ENCODE peak calls at places on chromosomes 1 and 21, in four cellular contexts. J is CD8-positive, alpha-beta memory T cell; K is brain microvascular endothelial cell; W is suprapubic skin. Y is an unnamed sample.

GRCh38 chr1:30514945-30515344 is 208.4 kb downstream of the MATN1 start:
- DNase-seq in J (no peak), K (no peak), W (peak), Y (no peak)

GRCh38 chr1:53371121-53371666 is 43.3 kb upstream of the LRP8 start:
- DNase-seq in K (no peak), J (no peak), W (peak), Y (no peak)

GRCh38 chr1:221439008-221439733 is 302.7 kb downstream of the DUSP10 start:
- DNase-seq in J (no peak), K (peak), W (no peak), Y (no peak)

GRCh38 chr1:62250126-62250726 is 55.6 kb downstream of the L1TD1 start:
- DNase-seq in J (no peak), K (no peak), W (no peak), Y (no peak)

GRCh38 chr1:177648138-177648537 is 321.7 kb downstream of the SEC16B start:
- DNase-seq in W (no peak), K (no peak), J (no peak), Y (no peak)

GRCh38 chr1:223788746-223789415 is 56.9 kb downstream of the TP53BP2 start:
- DNase-seq in J (no peak), K (no peak), W (no peak), Y (no peak)

GRCh38 chr1:45892068-45892785 is 88.8 kb downstream of the MAST2 start:
- DNase-seq in J (no peak), W (no peak), K (peak), Y (no peak)

GRCh38 chr1:153778824-153779519 is 3.8 kb downstream of the SLC27A3 start:
- DNase-seq in J (no peak), K (no peak), W (no peak), Y (no peak)

GRCh38 chr1:154940880-154941228 is 4.3 kb upstream of the PMVK start:
- DNase-seq in J (no peak), W (no peak), K (no peak), Y (no peak)

GRCh38 chr1:225410036-225410435 is 17.8 kb downstream of the LBR start:
- DNase-seq in K (no peak), W (no peak), J (no peak), Y (no peak)

GRCh38 chr1:218344814-218345672 is at the start of gene TGFB2:
- DNase-seq in K (peak), W (no peak), J (no peak), Y (no peak)

GRCh38 chr1:84347547-84348239 is 46.2 kb downstream of the SAMD13 start:
- DNase-seq in W (no peak), J (no peak), K (no peak), Y (no peak)

GRCh38 chr1:40844079-40844478 is 18.1 kb downstream of the CITED4 start:
- DNase-seq in W (no peak), J (no peak), K (no peak), Y (no peak)

GRCh38 chr21:37848721-37849490 is 67.4 kb downstream of the KCNJ6 start:
- DNase-seq in K (peak), J (no peak), W (no peak), Y (no peak)

GRCh38 chr21:44533121-44533890 is 6.7 kb downstream of the KRTAP10-1 start:
- DNase-seq in K (no peak), J (no peak), W (peak), Y (no peak)

GRCh38 chr1:220695426-220695825 is 5.3 kb downstream of the C1orf115 start:
- DNase-seq in K (no peak), J (no peak), W (no peak), Y (no peak)

GRCh38 chr1:169604781-169605560 is 18.7 kb upstream of the F5 start:
- DNase-seq in J (peak), W (no peak), K (no peak), Y (peak)

GRCh38 chr1:208615356-208615755 is 371.2 kb upstream of the PLXNA2 start:
- DNase-seq in J (no peak), W (no peak), K (no peak), Y (no peak)

GRCh38 chr1:15948600-15949452 is 27.1 kb downstream of the ZBTB17 start:
- DNase-seq in W (no peak), J (no peak), K (peak), Y (no peak)

GRCh38 chr1:165397945-165398344 is 41.4 kb upstream of the LMX1A start:
- DNase-seq in W (no peak), K (peak), J (no peak), Y (no peak)

GRCh38 chr1:94540440-94541174 is 952 bp downstream of the F3 start:
- DNase-seq in K (no peak), W (no peak), J (no peak), Y (no peak)

GRCh38 chr21:21183092-21183491 is 184.9 kb downstream of the NCAM2 start:
- DNase-seq in J (no peak), W (no peak), K (no peak), Y (no peak)

GRCh38 chr1:57316291-57316690 is 107.6 kb downstream of the DAB1 start:
- DNase-seq in K (no peak), W (no peak), J (no peak), Y (no peak)

GRCh38 chr1:92831368-92831761 is 475 bp upstream of the RPL5 start:
- DNase-seq in K (no peak), W (no peak), J (no peak), Y (no peak)

GRCh38 chr1:39540504-39541031 is 36.0 kb downstream of the PABPC4 start:
- DNase-seq in J (no peak), W (no peak), K (peak), Y (no peak)

GRCh38 chr1:214500349-214501055 is 50.9 kb downstream of the PTPN14 start:
- DNase-seq in W (no peak), K (no peak), J (no peak), Y (no peak)

GRCh38 chr1:3085721-3086120 is 16.7 kb downstream of the PRDM16 start:
- DNase-seq in J (no peak), W (no peak), K (no peak), Y (no peak)

DNA sequence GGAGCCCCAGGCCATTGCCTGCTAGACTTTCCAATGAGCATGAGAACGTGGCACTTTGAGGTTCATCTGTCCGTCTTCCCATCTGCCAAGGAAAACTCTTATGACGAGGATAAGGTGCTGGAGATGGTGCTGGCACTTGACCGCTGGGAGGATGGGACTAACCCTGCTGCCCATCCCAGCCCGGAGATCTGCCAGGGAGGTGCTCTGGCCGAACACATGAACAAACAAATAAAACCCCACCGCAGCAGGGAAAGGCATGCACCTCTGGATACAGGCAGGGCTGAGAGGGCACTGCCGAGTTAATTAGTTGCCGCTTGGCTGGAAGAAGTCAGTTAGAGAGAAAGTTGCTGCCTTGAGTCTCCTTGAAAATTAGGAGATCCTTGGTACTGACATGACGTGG is 308.4 kb downstream of the AJAP1 start:
- DNase-seq in K (no peak), W (no peak), J (no peak), Y (no peak)
- H3K4me3 ChIP-seq in K (no peak), W (no peak), J (no peak), Y (no peak)

DNA sequence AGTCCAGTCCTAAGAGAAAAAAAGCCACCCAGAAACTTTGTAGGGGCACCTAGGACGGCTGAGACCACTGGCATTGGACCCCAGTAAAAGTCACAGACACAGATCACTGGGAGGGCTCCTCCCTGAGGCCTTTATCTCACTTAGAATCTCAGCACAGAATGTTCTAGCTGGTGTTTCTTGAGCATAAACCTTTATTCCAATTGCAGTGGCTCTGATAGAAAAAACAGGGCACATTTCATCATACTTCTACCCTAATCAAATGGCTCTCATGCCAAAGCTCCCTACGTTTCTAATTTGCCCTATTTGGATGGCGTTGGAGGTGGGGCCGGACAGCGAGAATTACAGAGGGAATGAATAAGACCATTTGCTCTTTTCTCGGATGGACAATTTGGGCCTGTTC is 53.8 kb downstream of the NGF start:
- DNase-seq in J (no peak), W (no peak), K (no peak), Y (no peak)
- H3K4me3 ChIP-seq in J (no peak), W (no peak), K (no peak), Y (no peak)

GRCh38 chr1:174021611-174022079 is 512 bp downstream of the RC3H1 start:
- DNase-seq in J (peak), K (peak), W (no peak), Y (no peak)

GRCh38 chr1:174022080-174022975 is at the start of gene RC3H1:
- DNase-seq in K (peak), J (peak), W (peak), Y (peak)

GRCh38 chr1:174013864-174014418 is 8.2 kb downstream of the RC3H1 start:
- DNase-seq in W (no peak), J (no peak), K (no peak), Y (no peak)

GRCh38 chr1:174018565-174018964 is 3.6 kb downstream of the RC3H1 start:
- DNase-seq in J (no peak), W (no peak), K (no peak), Y (no peak)

GRCh38 chr1:174017231-174017970 is 4.8 kb downstream of the RC3H1 start:
- DNase-seq in J (no peak), K (no peak), W (no peak), Y (no peak)
- H3K4me3 ChIP-seq in J (no peak), K (no peak), W (no peak), Y (no peak)

GRCh38 chr1:25341746-25342145 is 3.6 kb downstream of the TMEM50A start:
- DNase-seq in K (no peak), J (no peak), W (no peak), Y (no peak)

GRCh38 chr1:25342846-25343245 is 4.7 kb downstream of the TMEM50A start:
- DNase-seq in W (no peak), J (no peak), K (no peak), Y (no peak)

GRCh38 chr1:25347556-25347955 is 9.4 kb downstream of the TMEM50A start:
- DNase-seq in J (no peak), W (no peak), K (no peak), Y (no peak)

GRCh38 chr1:25338188-25338981 is at the start of gene TMEM50A:
- DNase-seq in K (peak), J (peak), W (peak), Y (peak)

DNA sequence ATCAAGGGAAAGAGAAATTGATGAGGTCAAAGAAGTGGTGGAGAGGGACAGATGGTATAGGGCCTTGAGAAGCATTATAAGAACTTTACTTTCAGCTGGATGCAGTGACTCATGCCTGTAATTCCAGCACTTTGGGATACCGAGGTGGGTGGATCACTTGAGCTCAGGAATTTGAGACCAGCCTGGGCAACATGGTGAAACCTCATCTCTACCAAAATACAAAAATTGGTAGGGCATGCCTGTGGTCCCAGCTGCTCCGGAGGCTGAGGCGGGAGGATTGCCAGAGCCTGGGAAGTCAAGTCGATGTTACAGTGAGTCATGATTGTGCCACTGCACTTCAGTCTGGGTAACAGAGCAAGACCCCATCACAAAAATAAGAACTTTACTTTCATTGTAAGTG is 5.7 kb downstream of the TMEM50A start:
- DNase-seq in K (peak), W (no peak), J (no peak), Y (no peak)
- H3K4me3 ChIP-seq in K (no peak), W (no peak), J (no peak), Y (no peak)

DNA sequence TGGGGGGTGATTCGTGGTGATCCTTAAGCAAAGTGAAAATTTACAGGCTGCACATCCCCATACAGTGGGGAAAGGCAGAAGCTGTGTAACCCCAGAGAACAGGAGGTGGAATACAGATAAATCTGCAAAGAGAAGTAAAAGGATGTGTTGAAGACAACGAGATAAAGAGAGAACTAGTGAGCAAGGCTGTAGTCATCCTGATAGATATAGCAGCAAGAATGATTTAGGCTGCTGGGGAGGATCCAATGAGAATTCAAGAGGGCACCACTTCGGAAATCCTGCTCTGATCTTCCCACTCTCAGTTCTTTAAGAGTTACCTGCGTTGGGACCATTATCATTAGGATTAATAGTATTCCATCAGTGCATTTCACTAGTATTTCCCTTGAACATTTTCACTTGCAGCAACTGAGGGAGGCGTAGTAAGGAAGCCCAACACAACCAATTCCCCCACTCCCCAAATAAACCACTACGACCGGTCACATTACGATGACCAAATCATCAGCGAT is at the start of gene BRINP3:
- DNase-seq in K (no peak), W (no peak), J (no peak), Y (no peak)
- H3K4me3 ChIP-seq in K (peak), W (peak), J (no peak), Y (no peak)

GRCh38 chr1:197919523-197920301 is 2.5 kb downstream of the LHX9 start:
- DNase-seq in J (no peak), W (no peak), K (no peak), Y (no peak)
- H3K4me3 ChIP-seq in J (no peak), W (peak), K (no peak), Y (no peak)

GRCh38 chr1:236687273-236687672 is 974 bp downstream of the ACTN2 start:
- DNase-seq in K (no peak), J (no peak), W (no peak), Y (no peak)

GRCh38 chr1:236685205-236685916 is 938 bp upstream of the ACTN2 start:
- DNase-seq in J (no peak), K (no peak), W (no peak), Y (no peak)

GRCh38 chr1:236688705-236689104 is 2.4 kb downstream of the ACTN2 start:
- DNase-seq in W (no peak), K (no peak), J (no peak), Y (no peak)

GRCh38 chr1:236685917-236686814 is at the start of gene ACTN2:
- DNase-seq in K (no peak), J (peak), W (no peak), Y (no peak)

GRCh38 chr1:236686815-236687160 is 489 bp downstream of the ACTN2 start:
- DNase-seq in K (no peak), W (no peak), J (no peak), Y (no peak)
- H3K4me3 ChIP-seq in K (peak), W (peak), J (peak), Y (no peak)

Y was measured in Jurkat, Clone E6-1.